ENCODE peak calls at places on chromosomes 12 and 14, in eight cellular contexts. N is iris pigment epithelial cell, Q is RPMI8226, H is lower leg skin, A is small intestine, I is upper lobe of right lung, M is kidney tubule cell, K is RWPE1. O is an unnamed sample.

GRCh38 chr12:105020241-105020962 is 34.3 kb downstream of the NOPCHAP1 start:
- DNase-seq in I (no peak), H (no peak), K (no peak), M (no peak), Q (no peak), N (no peak), A (no peak), O (no peak)

GRCh38 chr12:124034297-124034696 is 61.3 kb downstream of the ZNF664 start:
- DNase-seq in A (no peak), I (no peak), N (no peak), H (no peak), Q (no peak), K (no peak), M (no peak), O (no peak)

GRCh38 chr14:104549536-104550339 is 29.8 kb upstream of the C14orf180 start:
- DNase-seq in A (no peak), I (no peak), N (no peak), H (peak; percentile 60), K (no peak), M (no peak), Q (no peak), O (no peak)

GRCh38 chr12:106304001-106304421 is 1.5 kb downstream of the TCP11L2 start:
- DNase-seq in K (no peak), H (no peak), Q (no peak), A (no peak), N (no peak), I (no peak), M (no peak), O (no peak)

GRCh38 chr14:98826618-98827017 is 445.4 kb downstream of the BCL11B start:
- DNase-seq in I (no peak), N (no peak), H (no peak), K (no peak), Q (no peak), M (no peak), A (peak; percentile 10), O (no peak)

GRCh38 chr12:42960087-42960527 is 370.6 kb upstream of the PRICKLE1 start:
- DNase-seq in N (peak; percentile 18), K (peak; percentile 81), I (no peak), Q (no peak), H (no peak), A (no peak), M (peak; percentile 96), O (no peak)

GRCh38 chr14:36973806-36974442 is 198.5 kb downstream of the SLC25A21 start:
- DNase-seq in A (no peak), Q (no peak), K (peak; percentile 42), N (peak; percentile 85), M (peak; percentile 61), H (no peak), I (no peak), O (no peak)

GRCh38 chr14:64423987-64424386 is 35.8 kb downstream of the MTHFD1 start:
- DNase-seq in H (no peak), A (no peak), I (no peak), N (peak; percentile 66), K (no peak), M (peak; percentile 14), Q (no peak), O (no peak)

GRCh38 chr12:79782197-79782890 is 91.6 kb upstream of the PAWR start:
- DNase-seq in Q (no peak), K (no peak), H (no peak), A (no peak), I (no peak), M (peak; percentile 14), N (peak; percentile 88), O (no peak)

O was measured in chondrocyte.